ENCODE peak calls at places on chromosomes 5 and 9, in seven cellular contexts. D is tibial artery, M is bronchial epithelial cell, N is OCI-LY7, U is HCT116, A is WTC11, H is RWPE1. T is an unnamed sample.

GRCh38 chr5:25025836-25026235 is 381.1 kb upstream of the CDH10 start:
- DNase-seq in D (no peak), N (no peak), U (no peak), M (no peak), A (no peak), H (no peak), T (no peak)

GRCh38 chr9:33346564-33346963 is 55.8 kb downstream of the AQP7 start:
- DNase-seq in D (no peak), M (no peak), N (no peak), U (no peak), H (no peak), A (no peak), T (no peak)

GRCh38 chr5:134997015-134997414 is 29.3 kb downstream of the CATSPER3 start:
- DNase-seq in H (no peak), M (no peak), D (no peak), A (no peak), U (no peak), N (no peak), T (no peak)

GRCh38 chr5:113546711-113547159 is 33.2 kb downstream of the YTHDC2 start:
- DNase-seq in A (no peak), M (peak; percentile 64), N (no peak), H (peak; percentile 47), D (no peak), U (no peak), T (peak; percentile 39)

GRCh38 chr9:122314193-122314592 is 49.5 kb downstream of the MRRF start:
- DNase-seq in A (no peak), D (no peak), H (no peak), U (no peak), M (no peak), N (no peak), T (no peak)

GRCh38 chr5:9337908-9338307 is 208.0 kb downstream of the SEMA5A start:
- DNase-seq in H (peak; percentile 35), U (no peak), A (no peak), M (peak; percentile 78), N (no peak), D (no peak), T (peak; percentile 35)

GRCh38 chr5:163190283-163190682 is 247.1 kb upstream of the CCNG1 start:
- DNase-seq in D (no peak), N (no peak), H (no peak), A (no peak), U (no peak), M (no peak), T (no peak)

GRCh38 chr5:58934629-58935097 is 351.8 kb downstream of the RAB3C start:
- DNase-seq in N (no peak), A (no peak), M (no peak), H (no peak), D (no peak), U (no peak), T (no peak)

GRCh38 chr9:85723220-85723619 is 18.5 kb downstream of the AGTPBP1 start:
- DNase-seq in M (peak; percentile 14), N (no peak), A (peak; percentile 85), U (no peak), D (no peak), H (no peak), T (no peak)

GRCh38 chr5:62901001-62901400 is 322.4 kb downstream of the LRRC70 start:
- DNase-seq in U (no peak), A (no peak), M (no peak), H (no peak), N (no peak), D (no peak), T (no peak)

GRCh38 chr9:89685698-89686097 is 80.9 kb downstream of the GADD45G start:
- DNase-seq in H (no peak), D (no peak), N (no peak), A (no peak), U (no peak), M (no peak), T (no peak)

GRCh38 chr5:175547810-175548209 is 69.5 kb downstream of the SFXN1 start:
- DNase-seq in M (no peak), H (no peak), A (no peak), N (no peak), D (no peak), U (no peak), T (no peak)

GRCh38 chr5:15612915-15613635 is 113.1 kb downstream of the FBXL7 start:
- DNase-seq in D (no peak), A (no peak), M (no peak), H (no peak), N (no peak), U (no peak), T (no peak)

GRCh38 chr5:136023935-136024645 is 4.7 kb upstream of the TGFBI start:
- DNase-seq in N (no peak), M (no peak), A (no peak), H (no peak), U (no peak), D (no peak), T (no peak)

GRCh38 chr5:54217826-54218503 is 92.4 kb downstream of the ARL15 start:
- DNase-seq in A (no peak), D (no peak), N (peak; percentile 47), H (peak; percentile 72), U (peak; percentile 39), M (peak; percentile 74), T (peak; percentile 71)

GRCh38 chr9:104783588-104783987 is 19.7 kb downstream of the NIPSNAP3B start:
- DNase-seq in A (no peak), N (no peak), H (no peak), U (no peak), D (no peak), M (peak; percentile 38), T (no peak)

GRCh38 chr9:125835655-125836054 is 88.5 kb downstream of the PBX3 start:
- DNase-seq in M (no peak), H (no peak), N (no peak), A (no peak), D (no peak), U (no peak), T (no peak)

GRCh38 chr9:19009566-19009965 is 23.4 kb downstream of the SAXO1 start:
- DNase-seq in N (no peak), U (no peak), D (no peak), A (no peak), M (no peak), H (no peak), T (no peak)

GRCh38 chr5:151067632-151068031 is 13.2 kb downstream of the TNIP1 start:
- DNase-seq in H (no peak), D (peak; percentile 51), U (no peak), M (no peak), A (no peak), N (no peak), T (no peak)

GRCh38 chr9:80191108-80191507 is 619.3 kb downstream of the TLE4 start:
- DNase-seq in N (no peak), M (no peak), H (no peak), U (no peak), D (no peak), A (no peak), T (no peak)

GRCh38 chr9:137035507-137035834 is 3.6 kb upstream of the FUT7 start:
- DNase-seq in D (no peak), U (no peak), A (no peak), M (no peak), N (no peak), H (no peak), T (no peak)
- TF ChIP-seq CTCF in D (peak; percentile 9), U (no peak), A (no peak), M (no peak), N (peak; percentile 60), H (peak; percentile 89), T (peak; percentile 14)

DNA sequence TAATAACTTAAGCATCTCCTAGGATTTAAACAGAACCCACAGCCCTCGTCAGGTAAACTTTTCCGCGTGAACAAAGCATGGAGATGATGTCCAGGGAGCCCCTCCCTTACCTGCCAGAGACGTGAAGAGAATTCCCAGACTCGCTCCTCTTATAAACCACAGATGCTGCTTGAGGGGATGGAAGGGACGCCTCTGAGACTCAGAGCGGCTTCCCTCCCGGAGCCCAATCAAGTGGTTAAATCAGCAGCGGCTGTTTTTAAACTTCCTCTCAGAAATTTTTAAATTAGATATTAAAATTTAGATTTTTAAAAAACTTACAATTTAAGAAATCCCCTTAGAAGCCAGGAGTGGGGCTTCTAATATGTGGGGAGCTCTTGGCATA is 71.8 kb downstream of the RAPGEF1 start:
- DNase-seq in H (no peak), U (no peak), A (no peak), N (no peak), M (no peak), D (no peak), T (no peak)
- TF ChIP-seq CTCF in H (no peak), U (no peak), A (no peak), N (no peak), M (no peak), D (no peak), T (no peak)

GRCh38 chr9:34611251-34611810 is 566 bp downstream of the RPP25L start:
- DNase-seq in N (peak; percentile 27), U (no peak), H (no peak), A (no peak), M (no peak), D (no peak), T (no peak)
- TF ChIP-seq CTCF in N (peak; percentile 40), U (no peak), H (no peak), A (no peak), M (no peak), D (no peak), T (no peak)

DNA sequence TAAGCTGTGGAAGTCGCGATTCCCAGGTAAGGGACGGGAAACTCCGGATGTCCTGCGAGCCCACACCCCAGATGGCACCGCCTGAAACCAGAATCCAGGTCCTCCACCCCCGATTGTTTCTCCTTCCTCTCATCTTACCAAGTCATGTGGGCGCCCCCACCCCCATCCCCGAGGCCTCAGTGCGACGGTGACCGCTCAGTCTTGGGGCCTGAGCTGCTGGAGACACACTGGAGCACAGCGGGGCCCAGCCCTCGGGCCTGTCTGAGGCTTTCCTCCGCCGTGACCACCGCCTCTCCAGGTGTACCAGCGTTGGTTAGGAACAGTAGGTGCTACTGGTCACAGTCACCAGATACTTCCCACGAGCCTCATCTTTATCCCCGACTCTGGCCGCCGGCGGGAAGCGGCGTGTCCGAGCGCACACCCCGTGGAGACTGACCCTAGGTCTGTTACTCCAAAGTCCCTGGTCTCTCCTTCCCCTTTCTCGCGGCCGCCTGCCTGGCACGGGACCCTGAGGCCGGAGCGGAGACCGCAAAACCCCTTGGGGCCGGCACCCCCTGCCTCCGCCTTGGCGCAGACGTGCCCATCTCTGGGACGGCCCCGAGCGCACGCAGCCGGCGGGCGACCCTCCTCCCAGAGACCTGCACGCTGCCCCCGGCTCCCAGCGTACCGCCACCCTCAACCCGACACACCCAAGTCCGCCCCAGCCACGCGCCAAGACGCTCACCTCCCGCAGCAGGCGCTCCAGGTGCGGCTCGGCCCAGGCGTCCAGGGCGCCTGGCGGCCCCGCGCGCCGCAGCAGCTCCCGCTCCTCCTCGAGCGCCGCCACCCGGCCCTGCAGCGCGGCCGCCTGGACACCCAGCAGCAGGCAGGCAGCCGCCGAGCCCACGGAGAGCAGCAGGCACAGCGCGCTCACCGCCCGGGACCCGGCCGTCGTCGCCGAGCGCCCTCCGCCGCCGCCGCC is 733 bp downstream of the COL23A1 start:
- DNase-seq in M (no peak), N (no peak), H (peak; percentile 24), D (no peak), A (peak; percentile 48), U (no peak), T (no peak)
- TF ChIP-seq CTCF in M (no peak), N (no peak), H (no peak), D (no peak), A (no peak), U (no peak), T (no peak)